ENCODE peak calls at places on chromosomes 5 and 9, in four cellular contexts. T is HepG2, I is K562, L is GM12878. P is an unnamed sample.

GRCh38 chr5:145101246-145101645 is 733.9 kb downstream of the PRELID2 start:
- DNase-seq in I (no peak), T (peak; percentile 2), L (no peak), P (no peak)

GRCh38 chr9:97280755-97281330 is 26.6 kb upstream of the CCDC180 start:
- DNase-seq in L (no peak), I (peak; percentile 68), T (no peak), P (no peak)

GRCh38 chr9:128383791-128384190 is 12.6 kb downstream of the URM1 start:
- DNase-seq in L (no peak), I (no peak), T (no peak), P (no peak)

GRCh38 chr9:1979815-1980367 is 35.3 kb upstream of the SMARCA2 start:
- DNase-seq in T (no peak), L (peak; percentile 35), I (no peak), P (no peak)

GRCh38 chr5:76790632-76791290 is 28.1 kb upstream of the F2RL1 start:
- DNase-seq in I (peak; percentile 29), T (peak; percentile 76), L (no peak), P (no peak)

GRCh38 chr9:118325757-118326156 is 621.6 kb downstream of the TLR4 start:
- DNase-seq in I (no peak), L (no peak), T (no peak), P (no peak)

GRCh38 chr5:119873611-119874010 is 244.3 kb downstream of the FAM170A start:
- DNase-seq in L (no peak), I (no peak), T (no peak), P (no peak)

GRCh38 chr9:472676-473075 is 258.0 kb downstream of the DOCK8 start:
- DNase-seq in T (no peak), I (no peak), L (no peak), P (no peak)

GRCh38 chr5:82265052-82265451 is 13.1 kb downstream of the RPS23 start:
- DNase-seq in T (no peak), I (no peak), L (no peak), P (no peak)

GRCh38 chr9:25377039-25377438 is 301.2 kb downstream of the TUSC1 start:
- DNase-seq in L (no peak), I (no peak), T (no peak), P (no peak)

GRCh38 chr5:132764051-132764450 is 13.0 kb downstream of the SEPTIN8 start:
- DNase-seq in I (no peak), L (no peak), T (no peak), P (no peak)

GRCh38 chr9:130537346-130538050 is 41.9 kb upstream of the FUBP3 start:
- DNase-seq in L (no peak), T (no peak), I (peak; percentile 95), P (no peak)

GRCh38 chr9:131722260-131722659 is 17.6 kb downstream of the RAPGEF1 start:
- DNase-seq in I (no peak), T (no peak), L (no peak), P (no peak)

GRCh38 chr5:56565693-56566092 is 249.7 kb upstream of the MAP3K1 start:
- DNase-seq in L (no peak), T (no peak), I (no peak), P (no peak)

GRCh38 chr5:58294598-58295298 is 165.1 kb downstream of the PLK2 start:
- DNase-seq in T (no peak), I (no peak), L (peak; percentile 8), P (no peak)

GRCh38 chr5:1673042-1673674 is 126.5 kb downstream of the MRPL36 start:
- DNase-seq in L (no peak), I (peak; percentile 66), T (no peak), P (no peak)

GRCh38 chr5:3341446-3342240 is 254.0 kb upstream of the IRX1 start:
- DNase-seq in L (no peak), I (no peak), T (no peak), P (no peak)

GRCh38 chr5:170368593-170368992 is 20.6 kb downstream of the KCNMB1 start:
- DNase-seq in L (no peak), I (no peak), T (no peak), P (no peak)

GRCh38 chr5:134603059-134603458 is 29.6 kb downstream of the SAR1B start:
- DNase-seq in T (no peak), I (no peak), L (no peak), P (no peak)

GRCh38 chr5:55535199-55535905 is 588 bp upstream of the PLPP1 start:
- DNase-seq in I (no peak), T (no peak), L (no peak), P (no peak)

GRCh38 chr9:126373241-126373640 is 46.6 kb downstream of the MVB12B start:
- DNase-seq in L (no peak), I (no peak), T (peak; percentile 52), P (no peak)

DNA sequence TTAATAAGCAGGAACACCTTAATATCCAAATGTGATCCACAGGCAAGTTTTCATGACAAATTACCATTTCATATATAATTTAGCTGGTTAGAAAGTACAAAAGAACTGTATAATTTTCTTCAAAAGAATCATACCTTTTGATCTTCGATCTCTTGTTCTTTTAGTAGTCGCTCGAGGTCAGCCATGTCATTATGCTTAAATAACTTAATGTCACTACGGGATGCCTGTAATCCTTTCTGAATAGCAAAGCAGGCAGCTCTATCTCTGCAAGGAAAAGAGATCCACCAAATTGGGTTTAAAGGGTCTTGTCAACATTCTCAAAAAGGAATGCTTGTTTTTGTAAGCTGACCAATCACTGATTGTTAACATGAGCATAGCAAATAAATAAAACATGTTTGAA is 56.2 kb downstream of the SPTLC1 start:
- DNase-seq in T (no peak), L (no peak), I (no peak), P (no peak)
- TF ChIP-seq CREB1 in T (no peak), L (no peak), I (no peak), P (no peak)

DNA sequence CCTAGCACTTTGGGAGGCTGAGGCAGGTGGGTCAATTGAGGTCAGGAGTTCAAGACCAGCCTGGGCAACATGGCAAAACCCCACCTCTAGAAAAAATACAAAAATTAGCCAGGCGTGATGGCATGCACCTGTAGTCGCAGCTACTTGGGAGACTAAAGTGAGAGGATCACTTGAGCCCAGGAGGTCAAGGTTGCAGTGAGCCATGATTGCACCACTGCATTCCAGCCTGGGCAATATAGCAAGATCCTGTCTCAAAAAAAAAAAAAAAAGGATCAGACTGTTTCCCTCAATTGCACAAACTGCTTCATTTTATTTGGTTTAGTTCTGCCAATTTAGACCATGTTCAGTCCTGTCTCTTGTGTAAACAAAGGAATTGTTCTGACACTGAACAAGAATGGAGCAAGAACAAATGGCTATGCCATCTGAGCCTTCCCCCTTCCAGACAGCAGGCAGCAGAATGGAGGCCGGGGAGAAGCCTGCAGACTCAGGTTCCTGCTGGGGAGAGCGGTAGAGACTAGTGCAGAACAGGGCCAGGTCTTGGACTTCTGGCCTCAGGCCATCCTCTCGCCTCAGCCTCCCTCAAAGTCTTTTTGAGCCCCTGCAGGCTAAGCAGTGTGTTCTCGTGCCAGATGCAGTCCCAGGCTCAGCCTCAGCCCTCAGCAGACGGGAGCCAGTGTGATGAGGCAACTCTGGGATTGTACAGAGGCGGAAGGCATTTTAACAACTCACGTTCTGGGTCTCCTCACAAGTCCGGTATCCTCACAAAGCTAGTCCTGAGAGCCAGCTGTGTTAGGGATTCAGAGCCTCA is 18.2 kb downstream of the HNRNPH1 start:
- DNase-seq in T (no peak), L (no peak), I (no peak), P (no peak)
- H3K27ac ChIP-seq in T (no peak overlapping the region), L (no peak overlapping the region), I (no peak overlapping the region), P (no peak overlapping the region)

GRCh38 chr5:79407591-79407990 is 106.3 kb downstream of the HOMER1 start:
- DNase-seq in I (no peak), L (no peak), T (no peak), P (no peak)

GRCh38 chr5:79413112-79413511 is 100.8 kb downstream of the HOMER1 start:
- DNase-seq in L (no peak), T (no peak), I (no peak), P (no peak)

GRCh38 chr5:79408028-79408427 is 105.9 kb downstream of the HOMER1 start:
- DNase-seq in T (no peak), L (no peak), I (no peak), P (no peak)
- TF ChIP-seq SP1 in T (no peak), L (no peak), I (no peak), P (no peak)

GRCh38 chr5:9479361-9479760 is 66.5 kb downstream of the SEMA5A start:
- DNase-seq in T (no peak), L (no peak), I (no peak), P (no peak)
- TF ChIP-seq CREB1 in T (no peak), L (no peak), I (no peak), P (no peak)

GRCh38 chr5:14239404-14239803 is 96.3 kb downstream of the TRIO start:
- DNase-seq in L (no peak), I (no peak), T (no peak), P (no peak)
- H3K27ac ChIP-seq in L (no peak overlapping the region), I (no peak overlapping the region), T (no peak overlapping the region), P (no peak overlapping the region)